ENCODE peak calls at places on chromosomes 12 and 14, in four cellular contexts. B, N, P and Y are unnamed samples.

GRCh38 chr14:104143071-104143470 is 4.7 kb downstream of the KIF26A start:
- DNase-seq in B (peak; percentile 10), N (no peak), P (no peak), Y (no peak)

GRCh38 chr14:94011795-94012194 is 14.3 kb upstream of the OTUB2 start:
- DNase-seq in B (no peak), N (no peak), P (no peak), Y (no peak)

GRCh38 chr14:22903742-22904087 is 15.2 kb downstream of the RBM23 start:
- DNase-seq in B (no peak), N (no peak), P (no peak), Y (no peak)

GRCh38 chr12:99529966-99530365 is 117.6 kb upstream of the GARIN6 start:
- DNase-seq in B (no peak), N (no peak), P (no peak), Y (no peak)

GRCh38 chr12:6418796-6419195 is 26.0 kb upstream of the CD27 start:
- DNase-seq in B (no peak), N (no peak), P (no peak), Y (no peak)

GRCh38 chr14:72315720-72316119 is 383.5 kb downstream of the RGS6 start:
- DNase-seq in B (no peak), N (no peak), P (no peak), Y (no peak)

GRCh38 chr12:2317819-2318218 is 265.0 kb downstream of the CACNA1C start:
- DNase-seq in B (no peak), N (peak; percentile 27), P (no peak), Y (no peak)

GRCh38 chr14:52325126-52325525 is 11.0 kb downstream of the PTGER2 start:
- DNase-seq in B (no peak), N (no peak), P (peak; percentile 62), Y (no peak)

GRCh38 chr12:2877959-2878732 is 1.1 kb downstream of the RHNO1 start:
- DNase-seq in B (no peak), N (no peak), P (no peak), Y (no peak)

GRCh38 chr14:92225731-92226130 is 97.2 kb upstream of the SLC24A4 start:
- DNase-seq in B (no peak), N (no peak), P (no peak), Y (no peak)

GRCh38 chr12:68854554-68854953 is 46.6 kb downstream of the MDM2 start:
- DNase-seq in B (no peak), N (no peak), P (no peak), Y (no peak)

GRCh38 chr12:110256780-110257431 is 24.1 kb upstream of the ATP2A2 start:
- DNase-seq in B (peak; percentile 73), N (no peak), P (no peak), Y (no peak)

GRCh38 chr14:103849151-103850013 is 2.0 kb upstream of the PPP1R13B start:
- DNase-seq in B (no peak), N (no peak), P (no peak), Y (no peak)

DNA sequence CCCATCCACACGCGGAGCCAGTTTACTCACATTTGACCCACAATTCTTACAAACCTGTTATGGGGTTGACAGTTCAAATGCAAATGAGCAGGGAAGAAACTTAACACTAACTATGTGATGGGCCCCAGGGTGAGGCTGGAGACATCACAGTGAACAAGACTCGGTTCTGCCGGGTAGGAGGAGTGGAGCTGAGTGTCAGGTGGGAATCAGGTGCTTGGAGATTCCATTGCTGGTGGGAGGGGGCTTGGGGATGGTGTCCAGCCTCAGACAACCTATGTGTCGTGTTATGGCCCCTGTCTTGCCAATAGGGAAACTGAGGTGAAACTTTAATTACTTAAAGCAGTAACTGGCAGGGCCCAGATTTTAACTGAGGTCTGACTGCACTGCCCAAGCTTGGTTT is 41.9 kb downstream of the BEGAIN start:
- DNase-seq in B (no peak), N (no peak), P (no peak), Y (no peak)
- TF ChIP-seq CTCF in B (no peak), N (no peak), P (no peak), Y (no peak)

GRCh38 chr14:89013698-89014569 is 189.5 kb downstream of the TTC8 start:
- DNase-seq in B (no peak), N (no peak), P (no peak), Y (no peak)

GRCh38 chr14:89014570-89014847 is 190.1 kb downstream of the TTC8 start:
- DNase-seq in B (no peak), N (no peak), P (no peak), Y (no peak)

GRCh38 chr14:89013098-89013504 is 188.7 kb downstream of the TTC8 start:
- DNase-seq in B (no peak), N (peak; percentile 84), P (peak; percentile 50), Y (no peak)

GRCh38 chr14:89017417-89017816 is 193.0 kb downstream of the TTC8 start:
- DNase-seq in B (no peak), N (no peak), P (no peak), Y (no peak)

DNA sequence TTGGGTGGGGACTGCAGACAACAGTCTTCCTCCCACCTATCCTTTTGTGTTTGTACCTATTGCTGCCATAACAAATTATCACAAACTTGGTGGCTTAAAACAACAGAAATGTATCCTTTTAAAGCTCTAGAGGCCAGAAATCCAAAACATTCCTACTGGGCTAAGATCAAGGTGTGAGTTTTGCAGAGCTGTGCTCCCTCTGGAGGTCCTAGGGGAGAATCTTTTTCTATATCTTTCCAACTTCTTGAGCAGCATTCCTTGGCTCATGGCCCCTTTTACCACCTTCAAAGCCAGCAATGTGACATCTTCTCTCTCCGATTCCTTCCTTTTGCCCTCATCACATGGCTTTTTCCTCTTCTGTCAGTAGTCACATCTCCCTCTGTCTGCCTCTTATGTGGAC is 190.6 kb downstream of the TTC8 start:
- DNase-seq in B (no peak), N (peak; percentile 16), P (no peak), Y (no peak)
- TF ChIP-seq CTCF in B (no peak), N (peak; percentile 20), P (no peak), Y (no peak)

GRCh38 chr12:17550011-17550410 is 540.0 kb downstream of the RERGL start:
- DNase-seq in B (no peak), N (no peak), P (no peak), Y (no peak)
- TF ChIP-seq CTCF in B (no peak), N (no peak), P (no peak), Y (no peak)

GRCh38 chr12:78118036-78118435 is 287.3 kb downstream of the NAV3 start:
- DNase-seq in B (no peak), N (peak; percentile 73), P (no peak), Y (no peak)
- TF ChIP-seq CTCF in B (no peak), N (peak; percentile 73), P (no peak), Y (no peak)

GRCh38 chr14:29712586-29712985 is 215.1 kb downstream of the PRKD1 start:
- DNase-seq in B (no peak), N (no peak), P (no peak), Y (no peak)

GRCh38 chr14:29709490-29709889 is 218.2 kb downstream of the PRKD1 start:
- DNase-seq in B (no peak), N (no peak), P (no peak), Y (no peak)

GRCh38 chr14:29706700-29707099 is 220.9 kb downstream of the PRKD1 start:
- DNase-seq in B (no peak), N (no peak), P (no peak), Y (no peak)

GRCh38 chr14:29705801-29706200 is 221.8 kb downstream of the PRKD1 start:
- DNase-seq in B (no peak), N (no peak), P (no peak), Y (no peak)

GRCh38 chr14:29710015-29710414 is 217.6 kb downstream of the PRKD1 start:
- DNase-seq in B (no peak), N (no peak), P (no peak), Y (no peak)
- TF ChIP-seq CTCF in B (peak; percentile 32), N (peak; percentile 38), P (no peak), Y (no peak)

GRCh38 chr14:81103443-81103842 is 117.3 kb downstream of the GTF2A1 start:
- DNase-seq in B (no peak), N (no peak), P (no peak), Y (no peak)
- TF ChIP-seq CTCF in B (no peak), N (no peak), P (no peak), Y (no peak)

DNA sequence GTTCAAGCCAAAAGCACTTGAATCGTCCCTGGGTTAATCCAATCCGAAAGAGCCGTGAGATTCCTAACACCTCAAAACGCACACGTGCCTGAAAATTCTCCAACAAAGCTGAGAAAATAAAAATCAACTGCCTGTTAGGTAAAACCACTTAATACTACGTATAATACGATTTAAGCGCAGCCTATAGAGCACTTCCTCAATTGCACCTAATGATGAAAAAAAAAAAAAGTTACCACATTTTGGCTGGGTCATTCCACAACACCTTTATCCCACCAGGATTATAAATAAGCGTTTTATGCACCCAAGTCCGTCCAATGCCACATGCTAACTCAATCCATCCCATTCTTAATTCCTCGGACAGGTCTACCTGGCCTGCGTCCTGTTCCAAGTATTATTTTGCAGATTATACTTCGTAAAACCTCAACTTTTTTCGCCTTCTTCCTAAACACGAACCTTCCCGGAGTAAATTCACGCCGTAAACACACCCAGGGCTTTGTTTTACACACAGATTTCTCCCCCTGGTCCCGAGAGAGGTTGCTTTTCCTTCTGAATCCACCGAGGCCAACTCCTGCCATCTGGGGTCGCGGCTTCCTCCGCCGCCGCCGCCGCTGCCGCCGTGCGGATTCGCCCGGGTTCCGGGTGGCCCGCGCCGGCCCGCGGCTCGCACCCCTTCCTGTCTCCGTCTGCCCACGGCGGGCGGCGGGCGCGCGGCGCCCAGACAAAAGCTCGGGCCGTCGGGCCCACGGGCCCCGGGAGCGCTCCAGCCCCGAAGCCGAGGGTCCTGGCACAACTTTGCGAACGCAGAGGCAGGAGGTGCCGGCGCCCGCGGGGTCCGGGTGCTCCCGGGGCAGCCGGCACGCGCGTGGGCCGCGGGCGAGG is 66.2 kb downstream of the RNF34 start:
- DNase-seq in B (no peak), N (peak; percentile 51), P (peak; percentile 51), Y (peak; percentile 50)
- TF ChIP-seq CTCF in B (no peak), N (no peak), P (no peak), Y (no peak)

GRCh38 chr14:105271224-105271890 is 23.0 kb downstream of the BTBD6 start:
- DNase-seq in B (no peak), N (no peak), P (no peak), Y (no peak)

GRCh38 chr14:105272623-105273022 is 24.3 kb downstream of the BTBD6 start:
- DNase-seq in B (no peak), N (peak; percentile 39), P (no peak), Y (no peak)

GRCh38 chr14:105269405-105269804 is 21.1 kb downstream of the BTBD6 start:
- DNase-seq in B (no peak), N (no peak), P (no peak), Y (no peak)

GRCh38 chr14:105268736-105269354 is 20.5 kb downstream of the BTBD6 start:
- DNase-seq in B (no peak), N (no peak), P (no peak), Y (no peak)

DNA sequence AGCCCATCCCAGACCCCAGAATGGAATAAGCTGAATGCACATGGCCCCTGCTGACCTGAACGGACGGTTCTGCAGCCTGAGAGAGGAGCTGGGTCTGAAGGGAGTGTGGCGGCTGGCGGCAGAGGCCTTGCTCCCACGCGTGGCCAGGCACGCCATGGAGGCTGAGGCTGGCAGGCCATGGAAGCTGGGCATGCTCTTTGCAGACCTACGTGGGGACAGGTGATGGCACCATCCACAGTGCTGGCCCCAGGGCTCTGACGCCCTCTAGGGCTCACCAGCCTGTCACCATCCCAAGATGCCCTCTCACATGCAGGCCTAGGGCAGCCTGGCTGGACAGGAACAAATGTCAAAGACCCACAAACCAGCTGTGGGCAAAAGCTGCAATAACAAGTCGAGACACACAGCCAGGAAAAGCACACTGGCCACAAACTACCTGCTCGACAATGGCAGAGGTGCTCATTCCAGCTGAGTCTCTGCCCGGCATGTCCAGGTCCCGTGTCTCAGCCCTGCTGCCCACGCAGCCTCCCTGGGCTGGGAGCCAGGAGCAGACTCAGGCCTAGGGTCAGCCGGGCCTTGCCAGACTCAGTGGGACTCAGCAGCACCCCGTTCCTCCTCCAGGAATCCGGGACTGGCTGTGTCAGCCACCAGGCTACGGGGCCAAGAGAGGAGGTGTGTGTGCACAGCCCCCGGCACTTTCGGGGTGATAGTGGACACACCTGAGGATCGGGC is 19.7 kb downstream of the BTBD6 start:
- DNase-seq in B (no peak), N (no peak), P (no peak), Y (no peak)
- TF ChIP-seq CTCF in B (no peak), N (peak; percentile 57), P (no peak), Y (no peak)